ENCODE peak calls at places on chromosomes 13 and 19, in six cellular contexts. One of them, this sample, is unnamed.

GRCh38 chr19:53294786-53295441 is 27.4 kb upstream of the VN1R4 start:
- DNase-seq in tibial nerve: no peak
- DNase-seq in A549: peak
- DNase-seq in transverse colon: no peak
- DNase-seq in HepG2: no peak
- DNase-seq in sigmoid colon: no peak
- DNase-seq in this sample: no peak

GRCh38 chr19:45778010-45778671 is 4.1 kb downstream of the DMPK start:
- DNase-seq in tibial nerve: no peak
- DNase-seq in A549: no peak
- DNase-seq in transverse colon: no peak
- DNase-seq in HepG2: no peak
- DNase-seq in sigmoid colon: peak
- DNase-seq in this sample: no peak

GRCh38 chr19:23283925-23284324 is 33.7 kb upstream of the ZNF724 start:
- DNase-seq in tibial nerve: no peak
- DNase-seq in A549: peak
- DNase-seq in transverse colon: peak
- DNase-seq in HepG2: peak
- DNase-seq in sigmoid colon: no peak
- DNase-seq in this sample: peak

GRCh38 chr13:110713981-110714797 is 689 bp downstream of the ING1 start:
- DNase-seq in tibial nerve: peak
- DNase-seq in A549: peak
- DNase-seq in transverse colon: peak
- DNase-seq in HepG2: peak
- DNase-seq in sigmoid colon: peak
- DNase-seq in this sample: peak

GRCh38 chr19:23802290-23802689 is 43.6 kb upstream of the ZNF681 start:
- DNase-seq in tibial nerve: no peak
- DNase-seq in A549: no peak
- DNase-seq in transverse colon: no peak
- DNase-seq in HepG2: no peak
- DNase-seq in sigmoid colon: no peak
- DNase-seq in this sample: no peak

GRCh38 chr13:27918041-27918917 is 1.5 kb upstream of the PDX1 start:
- DNase-seq in tibial nerve: no peak
- DNase-seq in A549: no peak
- DNase-seq in transverse colon: no peak
- DNase-seq in HepG2: no peak
- DNase-seq in sigmoid colon: no peak
- DNase-seq in this sample: no peak

GRCh38 chr13:28117689-28118377 is 17.5 kb upstream of the FLT3 start:
- DNase-seq in tibial nerve: no peak
- DNase-seq in A549: no peak
- DNase-seq in transverse colon: peak
- DNase-seq in HepG2: no peak
- DNase-seq in sigmoid colon: no peak
- DNase-seq in this sample: peak

GRCh38 chr13:79779761-79780160 is 298.8 kb downstream of the NDFIP2 start:
- DNase-seq in tibial nerve: peak
- DNase-seq in A549: no peak
- DNase-seq in transverse colon: peak
- DNase-seq in HepG2: peak
- DNase-seq in sigmoid colon: peak
- DNase-seq in this sample: no peak

GRCh38 chr19:14147797-14148605 is 11.6 kb upstream of the ASF1B start:
- DNase-seq in tibial nerve: peak
- DNase-seq in A549: peak
- DNase-seq in transverse colon: peak
- DNase-seq in HepG2: peak
- DNase-seq in sigmoid colon: peak
- DNase-seq in this sample: peak

GRCh38 chr19:48795855-48796142 is 15.0 kb downstream of the BCAT2 start:
- DNase-seq in tibial nerve: no peak
- DNase-seq in A549: no peak
- DNase-seq in transverse colon: peak
- DNase-seq in HepG2: no peak
- DNase-seq in sigmoid colon: peak
- DNase-seq in this sample: no peak

GRCh38 chr19:48796468-48797083 is 14.3 kb downstream of the BCAT2 start:
- DNase-seq in tibial nerve: no peak
- DNase-seq in A549: no peak
- DNase-seq in transverse colon: no peak
- DNase-seq in HepG2: no peak
- DNase-seq in sigmoid colon: no peak
- DNase-seq in this sample: no peak

GRCh38 chr19:48794291-48794690 is 16.5 kb downstream of the BCAT2 start:
- DNase-seq in tibial nerve: no peak
- DNase-seq in A549: no peak
- DNase-seq in transverse colon: no peak
- DNase-seq in HepG2: no peak
- DNase-seq in sigmoid colon: no peak
- DNase-seq in this sample: no peak

GRCh38 chr19:48797103-48797502 is 13.7 kb downstream of the BCAT2 start:
- DNase-seq in tibial nerve: no peak
- DNase-seq in A549: no peak
- DNase-seq in transverse colon: no peak
- DNase-seq in HepG2: no peak
- DNase-seq in sigmoid colon: no peak
- DNase-seq in this sample: no peak

DNA sequence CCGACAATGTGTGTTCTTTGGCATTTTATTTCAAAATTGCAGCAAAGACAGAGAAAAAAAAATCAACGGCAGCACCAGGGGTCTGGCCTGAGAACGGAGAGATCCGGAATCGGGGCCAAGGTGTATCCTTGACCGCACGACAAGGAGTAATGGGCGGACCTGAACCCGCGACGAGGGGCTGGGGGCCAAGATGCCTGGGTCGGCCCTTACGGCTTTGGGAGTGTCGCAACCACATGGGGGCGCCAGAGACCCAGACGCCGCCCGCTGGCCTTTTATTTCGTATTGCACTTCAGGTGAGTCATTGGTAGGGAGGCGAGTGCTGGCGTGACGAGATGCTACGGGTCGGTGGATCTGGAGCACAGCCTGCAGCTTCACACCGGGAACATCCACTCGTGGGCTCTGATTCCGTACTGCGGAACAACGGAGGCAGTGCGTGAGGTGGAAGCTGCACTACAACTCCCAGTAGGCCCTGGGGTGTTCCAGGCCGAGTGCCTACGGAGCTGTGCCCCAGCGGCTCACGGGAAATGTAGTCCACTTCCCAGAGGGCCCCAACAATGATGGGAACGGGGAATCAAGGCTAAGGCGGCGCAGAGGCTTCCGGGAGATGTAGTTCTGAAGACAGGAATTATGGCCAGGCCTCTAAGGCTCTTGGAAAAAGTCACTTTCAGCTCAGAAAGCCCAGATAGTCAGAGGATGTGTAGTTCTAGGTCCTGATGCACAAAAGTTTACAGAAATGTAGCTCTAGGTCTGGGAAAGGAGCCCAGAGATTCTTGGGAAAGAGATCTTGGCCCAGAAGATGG is 15.6 kb downstream of the BCAT2 start:
- DNase-seq in tibial nerve: peak
- DNase-seq in A549: peak
- DNase-seq in transverse colon: peak
- DNase-seq in HepG2: peak
- DNase-seq in sigmoid colon: peak
- DNase-seq in this sample: peak
- TF ChIP-seq EP300 in tibial nerve: peak
- TF ChIP-seq EP300 in A549: no peak
- TF ChIP-seq EP300 in transverse colon: no peak
- TF ChIP-seq EP300 in HepG2: no peak
- TF ChIP-seq EP300 in sigmoid colon: peak
- TF ChIP-seq EP300 in this sample: no peak

GRCh38 chr19:51703655-51704515 is 10.8 kb downstream of the SPACA6 start:
- DNase-seq in tibial nerve: peak
- DNase-seq in A549: peak
- DNase-seq in transverse colon: peak
- DNase-seq in HepG2: peak
- DNase-seq in sigmoid colon: peak
- DNase-seq in this sample: peak
- TF ChIP-seq CTCF in tibial nerve: peak
- TF ChIP-seq CTCF in A549: peak
- TF ChIP-seq CTCF in transverse colon: peak
- TF ChIP-seq CTCF in HepG2: peak
- TF ChIP-seq CTCF in sigmoid colon: peak
- TF ChIP-seq CTCF in this sample: peak

GRCh38 chr19:55654833-55655647 is at the start of gene U2AF2:
- DNase-seq in tibial nerve: peak
- DNase-seq in A549: peak
- DNase-seq in transverse colon: peak
- DNase-seq in HepG2: peak
- DNase-seq in sigmoid colon: peak
- DNase-seq in this sample: peak
- TF ChIP-seq POLR2A in tibial nerve: peak
- TF ChIP-seq POLR2A in A549: peak
- TF ChIP-seq POLR2A in transverse colon: peak
- TF ChIP-seq POLR2A in HepG2: peak
- TF ChIP-seq POLR2A in sigmoid colon: peak
- TF ChIP-seq POLR2A in this sample: no peak

DNA sequence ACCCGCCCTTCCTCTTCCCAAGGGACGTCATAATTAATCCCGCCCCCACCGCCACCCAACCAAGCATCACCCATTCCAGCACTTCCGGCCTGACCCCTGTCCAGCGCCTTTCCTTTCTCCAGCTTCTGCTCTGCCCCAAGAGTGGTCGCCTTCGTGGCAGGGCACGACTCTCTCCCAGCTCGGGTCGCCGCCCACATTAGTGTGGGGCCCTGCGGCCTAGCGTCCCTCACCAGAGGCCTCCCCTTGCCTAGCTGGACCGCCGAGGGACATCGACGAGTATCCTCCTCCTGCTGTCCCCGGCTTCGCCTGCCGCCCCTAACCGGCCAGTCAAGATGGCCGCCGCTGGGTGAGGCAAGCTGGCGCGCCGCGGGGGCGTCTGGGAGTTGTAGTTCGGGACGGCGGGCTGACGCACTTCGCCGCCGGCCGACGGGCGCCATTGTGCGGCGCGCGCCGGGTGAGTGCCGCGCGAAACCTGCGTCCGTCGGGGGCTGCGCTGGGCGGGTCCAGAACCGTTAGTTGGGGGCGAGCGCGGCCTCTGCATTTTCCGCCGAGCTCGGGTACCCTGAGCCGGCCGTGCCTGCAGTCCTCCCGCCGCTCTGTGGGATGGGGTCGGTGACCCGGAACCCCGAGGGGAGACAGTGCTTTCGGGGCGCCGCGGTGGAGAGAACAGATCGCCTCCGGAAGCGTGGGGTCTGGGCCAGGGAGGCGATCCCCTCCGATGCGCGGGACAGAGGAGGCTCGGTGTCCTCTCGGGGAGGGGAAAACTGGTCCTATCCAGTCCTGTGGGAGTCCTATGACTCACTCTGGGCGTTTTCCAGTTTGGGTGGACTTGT is at the start of gene ZNF274:
- DNase-seq in tibial nerve: peak
- DNase-seq in A549: peak
- DNase-seq in transverse colon: peak
- DNase-seq in HepG2: peak
- DNase-seq in sigmoid colon: peak
- DNase-seq in this sample: peak
- TF ChIP-seq EP300 in tibial nerve: no peak
- TF ChIP-seq EP300 in A549: no peak
- TF ChIP-seq EP300 in transverse colon: no peak
- TF ChIP-seq EP300 in HepG2: no peak
- TF ChIP-seq EP300 in sigmoid colon: no peak
- TF ChIP-seq EP300 in this sample: no peak

DNA sequence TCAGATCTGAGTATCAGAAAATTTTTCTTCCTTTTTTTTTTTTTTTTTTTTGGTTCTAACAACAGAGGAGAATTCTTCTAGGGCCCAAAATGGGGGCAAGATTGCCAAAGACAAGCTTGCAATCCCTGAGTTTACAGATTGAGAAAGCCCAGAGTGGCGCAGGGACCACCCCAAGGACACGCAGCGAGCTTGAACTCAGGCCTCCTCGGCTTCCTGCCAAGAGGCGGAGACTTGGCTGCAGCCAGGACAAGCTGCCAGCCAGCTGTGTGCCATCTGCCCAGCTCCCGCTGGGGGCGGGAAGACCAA is 508 bp upstream of the MRPL34 start:
- DNase-seq in tibial nerve: no peak
- DNase-seq in A549: no peak
- DNase-seq in transverse colon: no peak
- DNase-seq in HepG2: no peak
- DNase-seq in sigmoid colon: no peak
- DNase-seq in this sample: no peak
- TF ChIP-seq CTCF in tibial nerve: no peak
- TF ChIP-seq CTCF in A549: no peak
- TF ChIP-seq CTCF in transverse colon: no peak
- TF ChIP-seq CTCF in HepG2: no peak
- TF ChIP-seq CTCF in sigmoid colon: no peak
- TF ChIP-seq CTCF in this sample: no peak

GRCh38 chr19:27859689-27860088 is 1353.3 kb downstream of the UQCRFS1 start:
- DNase-seq in tibial nerve: no peak
- DNase-seq in A549: no peak
- DNase-seq in transverse colon: no peak
- DNase-seq in HepG2: no peak
- DNase-seq in sigmoid colon: no peak
- DNase-seq in this sample: no peak
- TF ChIP-seq POLR2A in tibial nerve: no peak
- TF ChIP-seq POLR2A in A549: no peak
- TF ChIP-seq POLR2A in transverse colon: no peak
- TF ChIP-seq POLR2A in HepG2: no peak
- TF ChIP-seq POLR2A in sigmoid colon: no peak
- TF ChIP-seq POLR2A in this sample: no peak

GRCh38 chr13:113880651-113881611 is 17.1 kb upstream of the GAS6 start:
- DNase-seq in tibial nerve: no peak
- DNase-seq in A549: no peak
- DNase-seq in transverse colon: no peak
- DNase-seq in HepG2: no peak
- DNase-seq in sigmoid colon: no peak
- DNase-seq in this sample: no peak

GRCh38 chr13:113881614-113882265 is 17.9 kb upstream of the GAS6 start:
- DNase-seq in tibial nerve: no peak
- DNase-seq in A549: no peak
- DNase-seq in transverse colon: no peak
- DNase-seq in HepG2: no peak
- DNase-seq in sigmoid colon: no peak
- DNase-seq in this sample: peak

GRCh38 chr13:113883314-113883811 is 19.5 kb upstream of the GAS6 start:
- DNase-seq in tibial nerve: no peak
- DNase-seq in A549: no peak
- DNase-seq in transverse colon: no peak
- DNase-seq in HepG2: no peak
- DNase-seq in sigmoid colon: no peak
- DNase-seq in this sample: no peak

GRCh38 chr13:113882716-113883115 is 18.8 kb upstream of the GAS6 start:
- DNase-seq in tibial nerve: no peak
- DNase-seq in A549: no peak
- DNase-seq in transverse colon: no peak
- DNase-seq in HepG2: no peak
- DNase-seq in sigmoid colon: no peak
- DNase-seq in this sample: no peak

GRCh38 chr13:113882266-113882627 is 18.4 kb upstream of the GAS6 start:
- DNase-seq in tibial nerve: peak
- DNase-seq in A549: no peak
- DNase-seq in transverse colon: no peak
- DNase-seq in HepG2: no peak
- DNase-seq in sigmoid colon: no peak
- DNase-seq in this sample: peak
- TF ChIP-seq EP300 in tibial nerve: no peak
- TF ChIP-seq EP300 in A549: no peak
- TF ChIP-seq EP300 in transverse colon: no peak
- TF ChIP-seq EP300 in HepG2: no peak
- TF ChIP-seq EP300 in sigmoid colon: no peak
- TF ChIP-seq EP300 in this sample: no peak